ENCODE peak calls at places on chromosomes 7 and 10, in six cellular contexts. M is heart left ventricle, C is upper lobe of right lung, J is brain microvascular endothelial cell, L is A549, Y is colonic mucosa. P is an unnamed sample.

GRCh38 chr7:33880787-33881186 is 24.6 kb upstream of the BMPER start:
- DNase-seq in M (no peak), C (no peak), J (no peak), L (no peak), Y (no peak), P (no peak)

GRCh38 chr7:82595176-82595575 is 151.6 kb upstream of the CACNA2D1 start:
- DNase-seq in M (no peak), C (no peak), J (no peak), L (no peak), Y (no peak), P (no peak)

GRCh38 chr7:44793919-44794715 is 2.4 kb upstream of the PPIA start:
- DNase-seq in M (no peak), C (no peak), J (no peak), L (peak), Y (no peak), P (no peak)

GRCh38 chr10:22552888-22553378 is 161.4 kb downstream of the PIP4K2A start:
- DNase-seq in M (no peak), C (no peak), J (no peak), L (no peak), Y (no peak), P (no peak)

GRCh38 chr7:132656846-132657776 is 80.8 kb upstream of the PLXNA4 start:
- DNase-seq in M (no peak), C (no peak), J (no peak), L (peak), Y (no peak), P (peak)

GRCh38 chr10:28503114-28503513 is 29.8 kb upstream of the WAC start:
- DNase-seq in M (no peak), C (no peak), J (no peak), L (no peak), Y (peak), P (peak)

GRCh38 chr10:28796606-28797512 is 119.5 kb downstream of the BAMBI start:
- DNase-seq in M (peak), C (no peak), J (peak), L (peak), Y (no peak), P (no peak)

GRCh38 chr10:61215276-61215675 is 237.9 kb downstream of the TMEM26 start:
- DNase-seq in M (no peak), C (no peak), J (no peak), L (no peak), Y (no peak), P (no peak)

GRCh38 chr7:98569606-98570337 is 47.3 kb upstream of the NPTX2 start:
- DNase-seq in M (peak), C (no peak), J (no peak), L (no peak), Y (no peak), P (no peak)

GRCh38 chr7:158814637-158815036 is 14.7 kb downstream of the ESYT2 start:
- DNase-seq in M (no peak), C (no peak), J (no peak), L (no peak), Y (no peak), P (no peak)

GRCh38 chr7:44212018-44212417 is 11.2 kb downstream of the YKT6 start:
- DNase-seq in M (no peak), C (peak), J (no peak), L (no peak), Y (no peak), P (no peak)

GRCh38 chr7:123460616-123461015 is 73.8 kb downstream of the IQUB start:
- DNase-seq in M (no peak), C (no peak), J (peak), L (peak), Y (no peak), P (no peak)

GRCh38 chr7:1532456-1533254 is 2.2 kb downstream of the MAFK start:
- DNase-seq in M (peak), C (peak), J (peak), L (peak), Y (peak), P (peak)

GRCh38 chr7:150805864-150806263 is 5.3 kb downstream of the TMEM176A start:
- DNase-seq in M (no peak), C (no peak), J (no peak), L (no peak), Y (no peak), P (no peak)

GRCh38 chr7:106613861-106614560 is 46.9 kb downstream of the CCDC71L start:
- DNase-seq in M (no peak), C (no peak), J (no peak), L (no peak), Y (no peak), P (no peak)

GRCh38 chr7:151060113-151060415 is 675 bp downstream of the SLC4A2 start:
- DNase-seq in M (no peak), C (no peak), J (no peak), L (no peak), Y (no peak), P (peak)

GRCh38 chr10:25701651-25702050 is 232.4 kb upstream of the MYO3A start:
- DNase-seq in M (no peak), C (no peak), J (no peak), L (no peak), Y (no peak), P (no peak)

GRCh38 chr7:22979861-22980260 is 34.1 kb downstream of the HYCC1 start:
- DNase-seq in M (no peak), C (no peak), J (no peak), L (no peak), Y (no peak), P (peak)

GRCh38 chr7:100127866-100128601 is 1.3 kb downstream of the MBLAC1 start:
- DNase-seq in M (no peak), C (no peak), J (no peak), L (no peak), Y (peak), P (no peak)
- H3K27ac ChIP-seq in M (peak), C (peak), J (no peak), L (peak), Y (peak), P (peak)

GRCh38 chr7:66258409-66258808 is 53.3 kb downstream of the TPST1 start:
- DNase-seq in M (no peak), C (no peak), J (no peak), L (no peak), Y (no peak), P (no peak)

GRCh38 chr7:66257481-66257880 is 52.3 kb downstream of the TPST1 start:
- DNase-seq in M (no peak), C (no peak), J (no peak), L (no peak), Y (no peak), P (no peak)

GRCh38 chr7:66255533-66256100 is 50.5 kb downstream of the TPST1 start:
- DNase-seq in M (no peak), C (no peak), J (no peak), L (no peak), Y (no peak), P (peak)

GRCh38 chr7:66250711-66251110 is 45.6 kb downstream of the TPST1 start:
- DNase-seq in M (no peak), C (no peak), J (peak), L (peak), Y (no peak), P (peak)

GRCh38 chr7:66256281-66256680 is 51.1 kb downstream of the TPST1 start:
- DNase-seq in M (no peak), C (no peak), J (no peak), L (no peak), Y (no peak), P (no peak)
- TF ChIP-seq CTCF in M (no peak), C (no peak), J (no peak), L (no peak), Y (no peak), P (no peak)

GRCh38 chr7:107933386-107934013 is 42.5 kb downstream of the DLD start:
- DNase-seq in M (no peak), C (no peak), J (no peak), L (no peak), Y (no peak), P (no peak)
- H3K27ac ChIP-seq in M (no peak), C (no peak), J (no peak), L (no peak), Y (no peak), P (no peak)

GRCh38 chr10:58291538-58292174 is 22.7 kb downstream of the CISD1 start:
- DNase-seq in M (no peak), C (no peak), J (peak), L (peak), Y (no peak), P (peak)
- TF ChIP-seq CTCF in M (peak), C (peak), J (peak), L (peak), Y (peak), P (peak)

GRCh38 chr7:102891693-102892261 is 21.0 kb upstream of the LRRC17 start:
- DNase-seq in M (no peak), C (no peak), J (peak), L (peak), Y (no peak), P (peak)

GRCh38 chr7:102890292-102890970 is 22.4 kb upstream of the LRRC17 start:
- DNase-seq in M (peak), C (no peak), J (peak), L (no peak), Y (no peak), P (no peak)

GRCh38 chr7:102888561-102889233 is 24.1 kb upstream of the LRRC17 start:
- DNase-seq in M (no peak), C (no peak), J (no peak), L (peak), Y (no peak), P (no peak)

GRCh38 chr7:102890971-102891692 is 21.7 kb upstream of the LRRC17 start:
- DNase-seq in M (no peak), C (no peak), J (no peak), L (no peak), Y (no peak), P (no peak)

GRCh38 chr7:102889836-102890235 is 23.0 kb upstream of the LRRC17 start:
- DNase-seq in M (no peak), C (no peak), J (no peak), L (no peak), Y (no peak), P (no peak)
- H3K27ac ChIP-seq in M (peak), C (no peak), J (peak), L (no peak), Y (no peak), P (no peak)

DNA sequence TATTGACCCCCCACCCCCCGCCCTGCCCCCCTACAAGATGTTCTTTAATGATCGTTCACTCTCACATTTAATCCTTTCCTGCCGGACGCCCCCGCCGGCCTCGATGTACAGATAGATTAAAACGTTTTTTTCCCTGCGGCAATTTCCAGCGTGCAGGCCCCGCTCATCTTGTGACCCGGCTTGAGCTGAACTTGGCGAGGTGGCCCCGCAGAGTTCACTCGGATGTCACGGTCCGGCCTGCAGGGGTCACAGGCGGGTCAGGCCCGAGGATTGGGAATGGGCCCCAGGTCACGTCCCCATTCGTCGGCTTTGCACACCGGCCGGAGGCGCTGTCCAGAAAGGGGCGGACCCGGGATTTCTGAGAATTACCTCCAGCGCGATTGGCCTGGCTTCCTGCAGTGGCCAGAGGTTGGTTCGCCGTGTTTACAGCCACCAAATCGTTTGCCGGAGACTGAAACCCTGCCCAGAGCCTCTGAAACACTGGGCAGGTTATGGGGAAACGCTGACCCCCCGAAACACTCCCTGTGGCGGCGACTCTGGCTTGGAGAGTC is 1.9 kb upstream of the CYP26A1 start:
- DNase-seq in M (no peak), C (peak), J (no peak), L (peak), Y (no peak), P (no peak)
- TF ChIP-seq CTCF in M (no peak), C (no peak), J (no peak), L (no peak), Y (no peak), P (no peak)

DNA sequence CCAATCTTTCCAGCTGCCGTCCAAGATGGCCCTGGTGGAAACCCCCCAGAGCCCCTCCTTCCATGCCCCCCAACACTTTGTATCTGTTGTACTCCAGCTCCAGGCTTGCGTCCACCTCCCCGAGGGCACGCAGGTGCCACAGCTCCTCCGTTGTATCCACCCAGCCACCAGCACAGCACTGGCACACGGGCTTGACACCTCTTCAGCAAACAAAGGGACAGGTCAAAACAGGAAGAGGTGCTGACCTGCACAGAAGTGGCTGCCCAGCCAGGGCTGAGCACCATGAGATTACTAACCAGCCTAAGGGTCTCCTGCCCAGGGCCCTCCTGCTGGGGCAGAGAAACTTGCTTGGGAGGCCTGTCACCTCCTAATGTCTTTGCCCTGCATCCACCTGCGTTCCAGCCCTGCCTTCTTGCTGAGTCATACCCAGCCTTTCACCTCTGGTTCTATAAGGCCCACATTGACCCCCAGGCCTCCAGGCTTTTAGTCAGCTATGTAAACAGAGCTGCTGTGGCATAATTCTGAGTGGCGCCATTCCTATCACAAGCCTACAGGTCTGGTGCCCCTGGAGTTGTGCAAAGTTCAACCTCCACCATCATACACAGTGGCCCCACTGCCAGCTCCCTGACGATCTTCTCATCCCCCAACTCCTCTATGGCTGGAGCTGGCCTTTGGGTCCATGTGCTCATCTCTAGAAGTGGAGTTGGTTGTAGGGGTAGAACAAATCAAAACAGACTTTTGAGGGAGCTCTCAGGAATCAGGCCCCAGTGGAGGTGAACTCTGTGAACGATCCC is 20.9 kb downstream of the SLC29A3 start:
- DNase-seq in M (no peak), C (no peak), J (no peak), L (peak), Y (peak), P (peak)
- H3K27ac ChIP-seq in M (no peak), C (no peak), J (no peak), L (peak), Y (no peak), P (no peak)

GRCh38 chr10:44627591-44628354 is 242.9 kb upstream of the CXCL12 start:
- DNase-seq in M (no peak), C (no peak), J (peak), L (no peak), Y (no peak), P (no peak)
- TF ChIP-seq CTCF in M (no peak), C (no peak), J (no peak), L (no peak), Y (no peak), P (no peak)

GRCh38 chr10:59002011-59002410 is 174.4 kb upstream of the PHYHIPL start:
- DNase-seq in M (no peak), C (no peak), J (no peak), L (no peak), Y (no peak), P (no peak)

GRCh38 chr10:58996866-58997265 is 179.6 kb upstream of the PHYHIPL start:
- DNase-seq in M (no peak), C (no peak), J (no peak), L (no peak), Y (no peak), P (no peak)

GRCh38 chr10:58998924-58999713 is 177.3 kb upstream of the PHYHIPL start:
- DNase-seq in M (peak), C (no peak), J (no peak), L (no peak), Y (no peak), P (no peak)

GRCh38 chr10:59003203-59003602 is 173.2 kb upstream of the PHYHIPL start:
- DNase-seq in M (no peak), C (no peak), J (no peak), L (no peak), Y (no peak), P (no peak)

DNA sequence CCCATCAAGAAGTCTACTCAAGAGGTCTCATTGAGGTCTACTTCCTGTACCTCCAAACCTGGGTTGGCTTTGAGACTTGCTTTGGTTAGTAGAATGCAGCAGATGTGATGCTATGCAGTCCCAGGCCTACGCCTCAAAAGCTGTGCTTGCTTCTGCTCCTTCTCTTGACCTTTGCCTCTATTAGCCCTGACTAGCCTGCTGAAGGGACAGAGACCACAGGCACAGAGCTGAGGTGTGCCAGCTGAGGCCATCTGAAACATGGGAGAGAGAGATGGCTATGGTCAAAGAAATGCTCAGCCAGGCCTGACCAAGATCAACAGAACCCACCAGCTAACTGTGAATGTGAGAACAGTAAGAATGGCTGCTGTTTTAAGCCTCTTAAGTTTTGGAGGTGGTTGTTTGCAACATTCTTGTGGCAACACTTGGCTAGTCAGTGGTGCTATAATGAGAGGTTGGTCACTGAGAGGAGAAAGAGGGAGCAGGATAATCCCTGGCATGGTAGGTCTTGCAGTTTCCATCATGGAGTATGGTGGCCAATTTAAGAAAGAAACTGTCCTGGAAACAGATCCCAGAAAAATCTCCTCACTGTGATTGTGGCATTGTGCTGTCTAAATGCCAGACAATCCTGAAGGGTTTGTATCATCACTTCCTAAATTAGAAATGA is 176.1 kb upstream of the PHYHIPL start:
- DNase-seq in M (no peak), C (no peak), J (no peak), L (no peak), Y (no peak), P (no peak)
- H3K27ac ChIP-seq in M (no peak), C (peak), J (no peak), L (peak), Y (no peak), P (no peak)

DNA sequence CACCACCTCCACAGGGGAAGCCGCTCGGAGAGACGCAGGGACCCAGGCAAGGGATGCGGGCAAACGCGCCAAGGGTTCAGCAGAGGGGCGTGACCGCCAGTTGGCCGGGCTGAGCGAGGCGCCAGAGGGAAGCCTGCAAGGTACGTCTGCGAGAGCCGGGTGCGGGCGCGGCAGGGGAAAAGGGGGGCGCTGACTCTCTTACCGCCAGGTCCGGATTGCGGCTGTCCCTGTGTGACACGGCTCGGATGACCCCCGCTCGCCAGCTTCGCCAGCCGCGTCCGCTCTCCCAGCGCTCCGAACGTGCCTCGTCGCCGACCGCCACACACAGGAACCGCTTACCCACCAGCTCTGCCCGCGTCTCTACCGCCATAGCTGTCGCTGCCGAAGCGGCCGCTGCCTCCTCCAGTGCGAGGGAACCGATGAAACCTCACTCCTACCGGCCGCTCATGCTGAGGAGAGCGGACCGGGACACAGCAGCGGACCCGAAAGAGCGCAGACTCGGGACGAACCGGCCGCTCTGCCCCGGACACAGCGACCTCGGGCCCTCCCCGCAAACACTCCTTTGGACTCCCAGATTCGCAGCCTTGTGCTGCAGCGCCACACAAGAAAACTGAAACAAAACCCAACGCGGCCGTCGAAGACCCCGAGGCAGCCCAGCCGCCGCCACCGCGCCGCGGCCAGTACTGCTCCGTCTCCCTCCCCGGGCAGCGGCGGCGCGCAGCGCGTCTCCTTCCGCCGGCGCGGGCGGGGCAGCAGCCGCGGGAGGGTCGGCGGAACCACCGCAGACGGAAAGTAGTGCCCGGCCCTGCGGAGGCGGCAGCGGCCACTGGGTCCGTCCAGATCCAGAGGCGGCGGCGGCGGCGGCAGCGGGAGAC is at the start of gene JMJD1C:
- DNase-seq in M (peak), C (peak), J (peak), L (peak), Y (peak), P (peak)
- TF ChIP-seq CTCF in M (no peak), C (no peak), J (peak), L (no peak), Y (no peak), P (no peak)